ENCODE peak calls at places on chromosomes 12 and 14, in ten cellular contexts. X is GM23248; H is sigmoid colon; N is adrenal gland; B is body of pancreas; L is breast epithelium; Y is suprapubic skin; I is neuronal stem cell; Q is effector memory CD4-positive, alpha-beta T cell; V is CD4-positive, CD25-positive, alpha-beta regulatory T cell. S is an unnamed sample.

GRCh38 chr12:68406134-68406576 is 74.0 kb upstream of the MDM1 start:
- DNase-seq in X (peak; percentile 81), H (peak; percentile 98), N (peak; percentile 97), B (peak; percentile 92), L (peak; percentile 87), Y (peak; percentile 93), I (no peak), Q (no peak), V (no peak), S (peak; percentile 96)

GRCh38 chr12:111570090-111570961 is 28.8 kb downstream of the ATXN2 start:
- DNase-seq in X (peak; percentile 87), H (no peak), N (no peak), B (no peak), L (no peak), Y (no peak), I (no peak), Q (no peak), V (no peak), S (no peak)

GRCh38 chr12:52900896-52901714 is 3.8 kb downstream of the KRT8 start:
- DNase-seq in X (no peak), H (no peak), N (no peak), B (no peak), L (no peak), Y (no peak), I (no peak), Q (no peak), V (no peak), S (no peak)

GRCh38 chr12:45051490-45052105 is 699 bp upstream of the DBX2 start:
- DNase-seq in X (peak; percentile 35), H (no peak), N (no peak), B (no peak), L (no peak), Y (no peak), I (no peak), Q (no peak), V (no peak), S (no peak)

GRCh38 chr14:96797943-96798349 is 764 bp downstream of the VRK1 start:
- DNase-seq in X (peak; percentile 46), H (no peak), N (no peak), B (no peak), L (no peak), Y (no peak), I (peak; percentile 6), Q (no peak), V (peak; percentile 4), S (no peak)

GRCh38 chr12:66467932-66468331 is 165.6 kb downstream of the HELB start:
- DNase-seq in X (peak; percentile 4), H (no peak), N (no peak), B (no peak), L (no peak), Y (no peak), I (no peak), Q (no peak), V (no peak), S (no peak)

GRCh38 chr12:114777052-114777451 is 93.1 kb upstream of the TBX3 start:
- DNase-seq in X (peak; percentile 60), H (no peak), N (no peak), B (no peak), L (no peak), Y (no peak), I (no peak), Q (no peak), V (no peak), S (no peak)

GRCh38 chr14:37697489-37698121 is 102.2 kb downstream of the TTC6 start:
- DNase-seq in X (peak; percentile 67), H (no peak), N (no peak), B (no peak), L (no peak), Y (no peak), I (no peak), Q (no peak), V (no peak), S (no peak)

GRCh38 chr14:72715215-72715909 is 178.5 kb downstream of the DPF3 start:
- DNase-seq in X (peak; percentile 26), H (peak; percentile 26), N (no peak), B (no peak), L (peak; percentile 59), Y (no peak), I (no peak), Q (no peak), V (no peak), S (no peak)

GRCh38 chr14:101705733-101706508 is 55.6 kb upstream of the PPP2R5C start:
- DNase-seq in X (peak; percentile 34), H (peak; percentile 82), N (peak; percentile 68), B (peak; percentile 31), L (peak; percentile 12), Y (no peak), I (peak; percentile 37), Q (peak; percentile 55), V (peak; percentile 55), S (peak; percentile 89)

GRCh38 chr12:73598626-73599025 is 939.0 kb upstream of the ATXN7L3B start:
- DNase-seq in X (no peak), H (no peak), N (no peak), B (no peak), L (no peak), Y (no peak), I (no peak), Q (no peak), V (no peak), S (no peak)

GRCh38 chr12:49942512-49942893 is 8.0 kb upstream of the AQP2 start:
- DNase-seq in X (no peak), H (no peak), N (no peak), B (no peak), L (no peak), Y (no peak), I (no peak), Q (no peak), V (no peak), S (no peak)

GRCh38 chr12:59934486-59934885 is 338.7 kb downstream of the SLC16A7 start:
- DNase-seq in X (no peak), H (no peak), N (no peak), B (no peak), L (no peak), Y (no peak), I (no peak), Q (no peak), V (no peak), S (no peak)

GRCh38 chr14:55297611-55298323 is 26.5 kb downstream of the FBXO34 start:
- DNase-seq in X (no peak), H (no peak), N (no peak), B (peak; percentile 69), L (peak; percentile 63), Y (no peak), I (no peak), Q (no peak), V (peak; percentile 6), S (no peak)

GRCh38 chr14:58882577-58883018 is 244.8 kb downstream of the DACT1 start:
- DNase-seq in X (peak; percentile 78), H (no peak), N (no peak), B (no peak), L (no peak), Y (no peak), I (no peak), Q (no peak), V (no peak), S (no peak)

GRCh38 chr12:56634242-56634836 is 4.2 kb upstream of the BAZ2A start:
- DNase-seq in X (peak; percentile 35), H (no peak), N (peak; percentile 50), B (peak; percentile 85), L (peak; percentile 76), Y (no peak), I (no peak), Q (no peak), V (peak; percentile 12), S (no peak)

DNA sequence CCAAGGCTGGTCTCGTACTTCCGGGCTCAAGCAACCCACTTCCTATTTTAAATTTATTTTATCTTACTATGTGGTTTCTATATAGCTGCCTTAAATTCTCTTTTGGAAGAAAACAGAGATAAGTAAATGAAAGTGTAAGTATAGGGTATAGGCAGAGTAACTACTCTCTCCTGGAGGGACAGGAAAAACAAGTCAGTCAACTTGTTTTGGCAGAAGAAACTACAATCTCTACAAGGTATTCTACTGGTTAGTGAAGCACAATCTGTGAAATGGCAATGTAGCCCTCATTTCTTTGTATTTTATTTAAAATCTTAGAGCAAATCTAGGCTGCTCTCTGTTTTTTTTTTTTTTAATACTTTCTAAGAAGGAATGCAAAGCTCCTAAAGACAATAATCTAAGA is 55.4 kb downstream of the UBR7 start:
- DNase-seq in X (no peak), H (no peak), N (no peak), B (no peak), L (no peak), Y (no peak), I (no peak), Q (no peak), V (no peak), S (no peak)
- H3K36me3 ChIP-seq in X (peaks cover 19% of the 10 kb centered on the region), H (peaks cover 45% of the 10 kb centered on the region), N (no peaks in the 10 kb centered on the region), B (peaks cover 7% of the 10 kb centered on the region), L (no peaks in the 10 kb centered on the region), Y (peaks cover 11% of the 10 kb centered on the region), I (peaks cover 49% of the 10 kb centered on the region), Q (peaks cover 9% of the 10 kb centered on the region), V (peaks cover 22% of the 10 kb centered on the region), S (peaks cover 21% of the 10 kb centered on the region)

DNA sequence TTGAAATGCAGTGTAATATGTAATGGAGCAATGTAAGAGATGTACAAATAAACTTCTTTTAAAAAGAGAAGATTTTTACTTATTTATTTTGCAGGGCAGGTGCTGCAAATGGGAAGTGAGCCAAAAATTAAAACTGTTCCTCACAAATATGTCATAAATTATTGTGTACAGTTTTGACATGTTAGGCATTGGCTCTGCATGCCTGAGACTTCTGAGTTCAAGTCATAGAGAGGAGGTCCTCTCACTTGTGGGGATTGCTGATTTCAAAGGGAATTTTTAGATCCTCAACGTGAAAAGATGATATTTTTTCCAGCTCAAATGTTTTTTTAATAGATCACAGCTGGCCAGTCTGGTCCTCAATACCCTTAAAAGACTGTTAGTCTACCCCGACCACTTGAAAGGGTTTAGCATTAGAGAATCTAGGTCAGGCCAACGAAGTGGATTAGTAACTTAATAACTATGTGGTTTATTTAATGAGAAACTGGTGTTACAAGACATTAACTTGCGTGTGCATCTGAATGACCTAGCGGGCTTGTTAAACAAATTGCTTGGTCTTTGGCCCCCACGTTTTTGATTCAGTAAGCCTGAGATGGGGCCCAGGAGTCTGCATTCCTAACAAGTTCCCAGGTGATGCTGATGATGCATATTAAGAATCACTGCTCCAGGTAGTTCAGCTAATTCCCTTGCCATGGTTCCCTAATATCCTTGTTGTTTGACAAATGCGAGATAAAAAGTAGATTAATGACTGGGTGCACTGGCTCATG is 30.9 kb upstream of the WDR89 start:
- DNase-seq in X (peak; percentile 44), H (no peak), N (no peak), B (peak; percentile 30), L (no peak), Y (no peak), I (no peak), Q (no peak), V (no peak), S (no peak)
- H3K27ac ChIP-seq in X (no peak overlapping the region), H (no peak overlapping the region), N (no peak overlapping the region), B (peak overlapping the region; percentile 17), L (no peak overlapping the region), Y (no peak overlapping the region), I (no peak overlapping the region), Q (no peak overlapping the region), V (no peak overlapping the region), S (no peak overlapping the region)

GRCh38 chr14:71061458-71061857 is 154.2 kb downstream of the PCNX1 start:
- DNase-seq in X (peak; percentile 62), H (no peak), N (no peak), B (no peak), L (no peak), Y (no peak), I (no peak), Q (no peak), V (no peak), S (no peak)
- H3K36me3 ChIP-seq in X (peaks cover 30% of the 10 kb centered on the region), H (peaks cover 63% of the 10 kb centered on the region), N (no peaks in the 10 kb centered on the region), B (peaks cover 10% of the 10 kb centered on the region), L (no peaks in the 10 kb centered on the region), Y (peaks cover 59% of the 10 kb centered on the region), I (peaks cover 86% of the 10 kb centered on the region), Q (peaks cover 56% of the 10 kb centered on the region), V (peaks cover 84% of the 10 kb centered on the region), S (peaks cover 46% of the 10 kb centered on the region)

GRCh38 chr12:104903648-104904423 is 54.3 kb downstream of the SLC41A2 start:
- DNase-seq in X (no peak), H (no peak), N (no peak), B (peak; percentile 44), L (no peak), Y (no peak), I (no peak), Q (no peak), V (no peak), S (no peak)
- H3K27ac ChIP-seq in X (no peak overlapping the region), H (no peak overlapping the region), N (no peak overlapping the region), B (peak overlapping the region; percentile 30), L (no peak overlapping the region), Y (no peak overlapping the region), I (no peak overlapping the region), Q (no peak overlapping the region), V (no peak overlapping the region), S (no peak overlapping the region)

S was measured in esophagus muscularis mucosa.